ENCODE peak calls at places on chromosome 20, in seven cellular contexts. T is neuronal stem cell, E is mesendoderm, A is H9, G is H1, H is mesenchymal stem cell, R is trophoblast cell. Q is an unnamed sample.

GRCh38 chr20:63312690-63313348 is 19.8 kb downstream of the COL20A1 start:
- DNase-seq in G (no peak), A (no peak), R (no peak), T (no peak), H (no peak), E (no peak), Q (peak)

GRCh38 chr20:17480696-17481095 is 50.5 kb downstream of the BFSP1 start:
- DNase-seq in A (no peak), E (no peak), G (no peak), T (no peak), H (no peak), R (no peak), Q (no peak)

GRCh38 chr20:63114006-63114692 is 101.8 kb downstream of the YTHDF1 start:
- DNase-seq in H (no peak), G (no peak), R (no peak), A (no peak), E (no peak), T (no peak), Q (no peak)

GRCh38 chr20:45987108-45987780 is 15.2 kb upstream of the ZNF335 start:
- DNase-seq in G (no peak), H (peak), R (peak), T (peak), A (peak), E (peak), Q (peak)

GRCh38 chr20:801678-802077 is 31.8 kb upstream of the FAM110A start:
- DNase-seq in R (no peak), E (no peak), T (no peak), G (no peak), A (no peak), H (no peak), Q (no peak)

GRCh38 chr20:14643146-14643545 is 305.7 kb upstream of the FLRT3 start:
- DNase-seq in H (no peak), G (no peak), A (no peak), E (no peak), T (no peak), R (no peak), Q (no peak)

GRCh38 chr20:59014680-59015389 is 4.4 kb upstream of the TUBB1 start:
- DNase-seq in T (no peak), R (no peak), G (no peak), A (no peak), E (no peak), H (no peak), Q (no peak)

GRCh38 chr20:815914-816606 is 17.5 kb upstream of the FAM110A start:
- DNase-seq in R (peak), A (peak), E (peak), T (peak), G (peak), H (peak), Q (peak)

GRCh38 chr20:18019068-18019467 is 38.6 kb downstream of the OVOL2 start:
- DNase-seq in R (peak), A (peak), G (no peak), T (no peak), H (peak), E (peak), Q (peak)

GRCh38 chr20:63585616-63586565 is 11.9 kb upstream of the HELZ2 start:
- DNase-seq in H (no peak), R (no peak), E (no peak), G (no peak), A (no peak), T (no peak), Q (no peak)

GRCh38 chr20:62704341-62704948 is 4.2 kb upstream of the NTSR1 start:
- DNase-seq in T (no peak), H (peak), G (no peak), R (no peak), A (no peak), E (no peak), Q (peak)

GRCh38 chr20:48180637-48181036 is 395.4 kb upstream of the SULF2 start:
- DNase-seq in T (no peak), A (no peak), E (no peak), G (no peak), R (no peak), H (peak), Q (peak)

GRCh38 chr20:19271879-19272651 is 59.6 kb downstream of the SLC24A3 start:
- DNase-seq in E (peak), G (no peak), H (no peak), R (no peak), A (no peak), T (no peak), Q (no peak)

GRCh38 chr20:59828478-59829414 is 104.7 kb downstream of the SYCP2 start:
- DNase-seq in R (no peak), E (no peak), H (no peak), A (no peak), T (no peak), G (no peak), Q (no peak)

GRCh38 chr20:41133709-41134361 is 3.5 kb upstream of the PLCG1 start:
- DNase-seq in T (no peak), H (no peak), E (no peak), A (no peak), G (no peak), R (no peak), Q (peak)

GRCh38 chr20:57161478-57162194 is 104.8 kb downstream of the BMP7 start:
- DNase-seq in G (no peak), H (no peak), A (no peak), E (no peak), R (no peak), T (no peak), Q (no peak)

GRCh38 chr20:3080939-3081388 is 3.6 kb downstream of the AVP start:
- DNase-seq in R (no peak), H (no peak), T (no peak), G (no peak), A (no peak), E (no peak), Q (peak)

GRCh38 chr20:24097506-24098245 is 109.1 kb upstream of the GGTLC1 start:
- DNase-seq in E (no peak), A (no peak), H (no peak), G (no peak), R (peak), T (no peak), Q (no peak)

GRCh38 chr20:39108746-39109145 is 146.6 kb downstream of the DHX35 start:
- DNase-seq in A (no peak), R (no peak), T (no peak), H (no peak), G (no peak), E (peak), Q (peak)

GRCh38 chr20:64049060-64049886 is at the start of gene SOX18:
- DNase-seq in A (peak), G (no peak), R (no peak), H (peak), E (peak), T (no peak), Q (peak)

GRCh38 chr20:63409834-63410435 is 48.8 kb upstream of the CHRNA4 start:
- DNase-seq in G (no peak), H (no peak), E (peak), R (no peak), A (peak), T (no peak), Q (no peak)

GRCh38 chr20:51833326-51833725 is 31.0 kb upstream of the SALL4 start:
- DNase-seq in T (no peak), E (no peak), A (no peak), G (no peak), R (peak), H (no peak), Q (no peak)

GRCh38 chr20:56205350-56205749 is 43.2 kb upstream of the MC3R start:
- DNase-seq in H (no peak), A (no peak), E (no peak), G (no peak), T (no peak), R (peak), Q (no peak)

GRCh38 chr20:2206957-2207769 is 88.6 kb upstream of the TGM3 start:
- DNase-seq in A (peak), R (peak), E (peak), H (peak), G (peak), T (peak), Q (peak)

DNA sequence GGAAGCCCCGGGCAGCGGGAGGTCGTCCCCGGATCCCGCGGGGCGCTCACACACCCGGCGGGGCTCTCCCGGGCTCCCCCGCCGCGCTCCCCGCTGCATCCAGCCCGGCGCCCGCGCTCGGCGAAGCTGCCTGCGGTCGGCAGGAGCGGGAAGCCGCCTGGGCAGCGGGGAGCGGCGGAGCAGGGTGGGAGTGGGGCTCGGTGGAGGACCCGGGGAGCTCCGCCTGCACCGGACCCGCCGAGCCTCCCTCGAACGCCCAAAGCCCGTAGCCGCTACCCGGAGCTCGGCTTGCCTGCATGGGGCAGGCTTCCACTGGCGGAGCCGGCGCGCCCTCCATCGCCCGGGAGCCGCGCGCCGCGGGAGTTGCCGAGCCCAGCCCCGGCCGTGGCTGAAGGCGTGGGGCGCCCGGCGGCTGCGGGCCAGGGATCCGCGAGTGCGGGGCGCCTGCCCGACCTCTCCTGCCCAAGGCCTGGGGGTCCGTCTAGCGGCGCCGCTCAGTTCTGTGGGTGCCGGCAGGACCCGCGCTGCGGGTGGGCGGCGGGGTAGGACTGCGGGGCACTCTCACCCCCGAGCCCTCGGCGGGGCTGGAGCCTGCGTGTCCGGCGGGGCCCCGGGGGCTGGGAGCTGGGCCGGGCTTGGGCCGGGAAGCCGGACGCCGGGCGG is 671 bp downstream of the CDH4 start:
- DNase-seq in A (no peak), R (no peak), G (no peak), H (peak), T (no peak), E (no peak), Q (peak)
- H3K23ac ChIP-seq in A (no peak), R (no peak), G (no peak), H (no peak), T (peak), E (peak), Q (no peak)

GRCh38 chr20:54479138-54479906 is 3.9 kb downstream of the DOK5 start:
- DNase-seq in R (peak), T (no peak), E (peak), G (no peak), A (peak), H (no peak), Q (peak)
- H3K23ac ChIP-seq in R (no peak), T (no peak), E (no peak), G (no peak), A (no peak), H (no peak), Q (no peak)

DNA sequence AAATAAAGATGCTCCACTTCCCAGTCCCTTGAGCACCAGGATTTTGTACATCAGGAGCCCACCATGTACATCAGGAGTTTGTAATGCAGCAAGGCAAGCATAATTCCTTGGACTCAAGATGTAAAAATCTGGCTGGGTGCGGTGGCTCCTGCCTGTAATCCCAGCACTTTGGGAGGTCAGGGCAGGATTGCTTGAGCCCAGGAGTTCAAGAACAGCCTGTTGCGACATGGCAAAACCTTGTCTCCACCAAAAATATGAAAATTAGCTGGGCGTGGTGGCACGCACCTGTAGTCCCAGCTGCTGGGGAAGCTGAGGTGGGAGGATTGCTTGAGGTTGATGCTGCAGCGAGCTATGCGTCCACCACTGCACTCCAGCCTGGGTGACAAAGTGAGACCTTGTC is 16.1 kb upstream of the MAP1LC3A start:
- DNase-seq in A (no peak), T (no peak), H (no peak), E (no peak), G (no peak), R (no peak), Q (no peak)
- H3K23ac ChIP-seq in A (no peak), T (no peak), H (no peak), E (no peak), G (no peak), R (no peak), Q (no peak)

GRCh38 chr20:36584018-36584481 is 10.7 kb downstream of the TGIF2 start:
- DNase-seq in H (no peak), A (no peak), R (no peak), G (no peak), E (no peak), T (no peak), Q (no peak)
- H3K23ac ChIP-seq in H (no peak), A (no peak), R (no peak), G (no peak), E (no peak), T (no peak), Q (no peak)